ENCODE peak calls at places on chromosomes 6 and 20, in nine cellular contexts. One of them, this sample, is unnamed.

GRCh38 chr6:75963569-75963968 is 108.9 kb downstream of the IMPG1 start:
- DNase-seq in heart left ventricle: no peak
- DNase-seq in NCI-H446: no peak
- DNase-seq in endodermal cell: no peak
- DNase-seq in CD4-positive, alpha-beta memory T cell: no peak
- DNase-seq in GOT3: no peak
- DNase-seq in tibial artery: no peak
- DNase-seq in T1000: no peak
- DNase-seq in naive thymus-derived CD8-positive, alpha-beta T cell: no peak
- DNase-seq in this sample: no peak

GRCh38 chr20:51752343-51752951 is 15.7 kb downstream of the ATP9A start:
- DNase-seq in heart left ventricle: no peak
- DNase-seq in NCI-H446: no peak
- DNase-seq in endodermal cell: no peak
- DNase-seq in CD4-positive, alpha-beta memory T cell: no peak
- DNase-seq in GOT3: no peak
- DNase-seq in tibial artery: no peak
- DNase-seq in T1000: no peak
- DNase-seq in naive thymus-derived CD8-positive, alpha-beta T cell: no peak
- DNase-seq in this sample: no peak

GRCh38 chr6:143872211-143872610 is 7.9 kb downstream of the ZC2HC1B start:
- DNase-seq in heart left ventricle: no peak
- DNase-seq in NCI-H446: no peak
- DNase-seq in endodermal cell: no peak
- DNase-seq in CD4-positive, alpha-beta memory T cell: no peak
- DNase-seq in GOT3: no peak
- DNase-seq in tibial artery: no peak
- DNase-seq in T1000: no peak
- DNase-seq in naive thymus-derived CD8-positive, alpha-beta T cell: no peak
- DNase-seq in this sample: no peak

GRCh38 chr6:26267083-26267589 is 97.9 kb upstream of the BTN3A2 start:
- DNase-seq in heart left ventricle: no peak
- DNase-seq in NCI-H446: no peak
- DNase-seq in endodermal cell: no peak
- DNase-seq in CD4-positive, alpha-beta memory T cell: no peak
- DNase-seq in GOT3: no peak
- DNase-seq in tibial artery: no peak
- DNase-seq in T1000: no peak
- DNase-seq in naive thymus-derived CD8-positive, alpha-beta T cell: no peak
- DNase-seq in this sample: no peak

GRCh38 chr6:167827588-167828324 is 1.0 kb downstream of the AFDN start:
- DNase-seq in heart left ventricle: peak
- DNase-seq in NCI-H446: no peak
- DNase-seq in endodermal cell: peak
- DNase-seq in CD4-positive, alpha-beta memory T cell: peak
- DNase-seq in GOT3: no peak
- DNase-seq in tibial artery: no peak
- DNase-seq in T1000: peak
- DNase-seq in naive thymus-derived CD8-positive, alpha-beta T cell: peak
- DNase-seq in this sample: peak

GRCh38 chr6:157224178-157224956 is 99.0 kb downstream of the TMEM242 start:
- DNase-seq in heart left ventricle: peak
- DNase-seq in NCI-H446: no peak
- DNase-seq in endodermal cell: no peak
- DNase-seq in CD4-positive, alpha-beta memory T cell: no peak
- DNase-seq in GOT3: no peak
- DNase-seq in tibial artery: no peak
- DNase-seq in T1000: no peak
- DNase-seq in naive thymus-derived CD8-positive, alpha-beta T cell: no peak
- DNase-seq in this sample: no peak

GRCh38 chr20:23434521-23435313 is 4.8 kb upstream of the CSTL1 start:
- DNase-seq in heart left ventricle: no peak
- DNase-seq in NCI-H446: no peak
- DNase-seq in endodermal cell: peak
- DNase-seq in CD4-positive, alpha-beta memory T cell: no peak
- DNase-seq in GOT3: no peak
- DNase-seq in tibial artery: no peak
- DNase-seq in T1000: no peak
- DNase-seq in naive thymus-derived CD8-positive, alpha-beta T cell: no peak
- DNase-seq in this sample: no peak

GRCh38 chr6:157226761-157227160 is 96.6 kb downstream of the TMEM242 start:
- DNase-seq in heart left ventricle: peak
- DNase-seq in NCI-H446: no peak
- DNase-seq in endodermal cell: peak
- DNase-seq in CD4-positive, alpha-beta memory T cell: no peak
- DNase-seq in GOT3: no peak
- DNase-seq in tibial artery: no peak
- DNase-seq in T1000: no peak
- DNase-seq in naive thymus-derived CD8-positive, alpha-beta T cell: no peak
- DNase-seq in this sample: no peak

GRCh38 chr20:58903636-58904035 is 51.1 kb downstream of the GNAS start:
- DNase-seq in heart left ventricle: peak
- DNase-seq in NCI-H446: no peak
- DNase-seq in endodermal cell: no peak
- DNase-seq in CD4-positive, alpha-beta memory T cell: no peak
- DNase-seq in GOT3: no peak
- DNase-seq in tibial artery: no peak
- DNase-seq in T1000: no peak
- DNase-seq in naive thymus-derived CD8-positive, alpha-beta T cell: no peak
- DNase-seq in this sample: no peak